ENCODE peak calls at places on chromosomes 12 and 14, in nine cellular contexts. O is AG04450, E is IMR-90, M is osteoblast, S is tibial nerve, V is PC-9, N is spleen, X is hepatocyte, Q is BJ. L is an unnamed sample.

GRCh38 chr12:85968606-85969005 is 94.5 kb downstream of the NTS start:
- DNase-seq in O (no peak), E (no peak), M (no peak), S (no peak), V (no peak), N (no peak), X (no peak), Q (no peak), L (no peak)

GRCh38 chr12:7136676-7137075 is 6.5 kb downstream of the CLSTN3 start:
- DNase-seq in O (no peak), E (no peak), M (no peak), S (no peak), V (no peak), N (peak; percentile 64), X (no peak), Q (no peak), L (no peak)

GRCh38 chr12:108565976-108566375 is 3.6 kb downstream of the ISCU start:
- DNase-seq in O (no peak), E (peak; percentile 73), M (no peak), S (no peak), V (peak; percentile 83), N (peak; percentile 87), X (no peak), Q (no peak), L (peak; percentile 49)

GRCh38 chr14:60647081-60647836 is 2.0 kb downstream of the SIX1 start:
- DNase-seq in O (no peak), E (peak; percentile 69), M (peak; percentile 90), S (no peak), V (peak; percentile 53), N (no peak), X (peak; percentile 14), Q (no peak), L (no peak)

GRCh38 chr12:92530706-92531105 is 172.1 kb upstream of the PLEKHG7 start:
- DNase-seq in O (no peak), E (no peak), M (no peak), S (no peak), V (no peak), N (no peak), X (peak; percentile 23), Q (no peak), L (no peak)

GRCh38 chr14:75981426-75981825 is 369 bp downstream of the TGFB3 start:
- DNase-seq in O (no peak), E (no peak), M (peak; percentile 88), S (no peak), V (no peak), N (no peak), X (peak; percentile 27), Q (no peak), L (no peak)

GRCh38 chr12:104695453-104696148 is 238.9 kb downstream of the CHST11 start:
- DNase-seq in O (peak; percentile 59), E (peak; percentile 93), M (peak; percentile 91), S (no peak), V (no peak), N (no peak), X (no peak), Q (no peak), L (no peak)

GRCh38 chr12:101925352-101925751 is 48.0 kb downstream of the DRAM1 start:
- DNase-seq in O (peak; percentile 97), E (peak; percentile 99), M (peak; percentile 92), S (peak; percentile 77), V (no peak), N (no peak), X (peak; percentile 60), Q (peak; percentile 97), L (no peak)

GRCh38 chr14:73245401-73246325 is 8.4 kb downstream of the PAPLN start:
- DNase-seq in O (no peak), E (no peak), M (peak; percentile 97), S (no peak), V (no peak), N (peak; percentile 95), X (peak; percentile 76), Q (no peak), L (no peak)

GRCh38 chr12:4272014-4272975 is 1.3 kb upstream of the CCND2 start:
- DNase-seq in O (no peak), E (peak; percentile 6), M (peak; percentile 90), S (peak; percentile 69), V (peak; percentile 19), N (peak; percentile 96), X (peak; percentile 87), Q (no peak), L (no peak)

GRCh38 chr12:104623920-104624319 is 167.2 kb downstream of the CHST11 start:
- DNase-seq in O (no peak), E (no peak), M (no peak), S (no peak), V (no peak), N (no peak), X (no peak), Q (no peak), L (no peak)

GRCh38 chr12:12156835-12157234 is 86.1 kb downstream of the BCL2L14 start:
- DNase-seq in O (no peak), E (no peak), M (no peak), S (no peak), V (no peak), N (no peak), X (no peak), Q (no peak), L (no peak)

GRCh38 chr12:80580254-80580653 is 127.2 kb upstream of the MYF6 start:
- DNase-seq in O (peak; percentile 80), E (peak; percentile 97), M (peak; percentile 80), S (no peak), V (no peak), N (no peak), X (no peak), Q (peak; percentile 93), L (no peak)

GRCh38 chr12:90342081-90342480 is 612.9 kb downstream of the CCER1 start:
- DNase-seq in O (no peak), E (no peak), M (no peak), S (no peak), V (no peak), N (no peak), X (no peak), Q (no peak), L (no peak)

GRCh38 chr12:13386269-13387039 is 189.9 kb downstream of the EMP1 start:
- DNase-seq in O (no peak), E (no peak), M (no peak), S (no peak), V (no peak), N (no peak), X (no peak), Q (no peak), L (no peak)

GRCh38 chr12:50252977-50253376 is 30.3 kb downstream of the LIMA1 start:
- DNase-seq in O (no peak), E (no peak), M (no peak), S (no peak), V (no peak), N (no peak), X (no peak), Q (no peak), L (no peak)

DNA sequence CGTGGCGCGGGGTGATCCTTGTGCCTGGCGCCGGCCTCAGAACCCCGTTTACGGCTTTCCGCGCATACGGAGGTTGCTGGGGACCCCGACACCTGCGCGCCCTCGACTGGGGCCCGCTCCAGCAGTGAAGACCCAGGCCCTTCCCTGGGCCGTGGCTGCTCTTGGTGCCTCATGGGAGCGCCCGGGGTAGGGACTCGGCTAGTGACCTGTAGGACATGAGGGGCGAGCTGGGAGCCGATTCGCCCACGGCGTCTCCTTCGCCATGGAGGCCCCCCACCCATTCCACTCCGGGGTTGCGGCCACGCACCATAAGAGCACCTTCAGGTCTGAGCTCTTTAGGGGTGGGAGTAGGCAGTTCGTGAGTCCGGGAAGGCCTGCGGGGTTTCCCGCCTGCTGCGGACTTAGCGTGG is 14.2 kb upstream of the PAX9 start:
- DNase-seq in O (no peak), E (no peak), M (no peak), S (no peak), V (no peak), N (no peak), X (no peak), Q (no peak), L (no peak)
- H3K27me3 ChIP-seq in O (peaks cover 46% of the 10 kb centered on the region), E (peaks cover 51% of the 10 kb centered on the region), M (peaks cover 66% of the 10 kb centered on the region), S (no peaks in the 10 kb centered on the region), V (no peaks in the 10 kb centered on the region), N (peaks cover 79% of the 10 kb centered on the region), X (peaks cover 98% of the 10 kb centered on the region), Q (peaks cover 31% of the 10 kb centered on the region), L (peaks cover 95% of the 10 kb centered on the region)

GRCh38 chr14:82872494-82872893 is 1338.8 kb upstream of the SEL1L start:
- DNase-seq in O (no peak), E (no peak), M (no peak), S (no peak), V (no peak), N (no peak), X (no peak), Q (no peak), L (no peak)
- TF ChIP-seq CTCF in O (peak; percentile 2), E (no peak), M (no peak), S (no peak), V (peak; percentile 51), N (no peak), X (peak; percentile 15), Q (no peak), L (no peak)

GRCh38 chr12:132617822-132618682 is 524 bp upstream of the P2RX2 start:
- DNase-seq in O (no peak), E (no peak), M (peak; percentile 75), S (no peak), V (no peak), N (no peak), X (no peak), Q (no peak), L (no peak)

GRCh38 chr12:132620113-132620892 is 1.7 kb downstream of the P2RX2 start:
- DNase-seq in O (no peak), E (no peak), M (peak; percentile 80), S (no peak), V (no peak), N (no peak), X (no peak), Q (no peak), L (no peak)

GRCh38 chr12:132618683-132619043 is at the start of gene P2RX2:
- DNase-seq in O (no peak), E (no peak), M (peak; percentile 66), S (no peak), V (no peak), N (no peak), X (no peak), Q (no peak), L (no peak)

GRCh38 chr12:132620893-132621656 is 2.5 kb downstream of the P2RX2 start:
- DNase-seq in O (no peak), E (no peak), M (peak; percentile 73), S (no peak), V (no peak), N (no peak), X (no peak), Q (no peak), L (no peak)

GRCh38 chr12:132619301-132620112 is 931 bp downstream of the P2RX2 start:
- DNase-seq in O (no peak), E (no peak), M (peak; percentile 84), S (no peak), V (no peak), N (no peak), X (no peak), Q (no peak), L (no peak)
- H3K27me3 ChIP-seq in O (peaks cover 40% of the 10 kb centered on the region), E (peaks cover 40% of the 10 kb centered on the region), M (peaks cover 43% of the 10 kb centered on the region), S (peaks cover 6% of the 10 kb centered on the region), V (peaks cover 19% of the 10 kb centered on the region), N (peaks cover 59% of the 10 kb centered on the region), X (peaks cover 45% of the 10 kb centered on the region), Q (peaks cover 23% of the 10 kb centered on the region), L (peaks cover 54% of the 10 kb centered on the region)

DNA sequence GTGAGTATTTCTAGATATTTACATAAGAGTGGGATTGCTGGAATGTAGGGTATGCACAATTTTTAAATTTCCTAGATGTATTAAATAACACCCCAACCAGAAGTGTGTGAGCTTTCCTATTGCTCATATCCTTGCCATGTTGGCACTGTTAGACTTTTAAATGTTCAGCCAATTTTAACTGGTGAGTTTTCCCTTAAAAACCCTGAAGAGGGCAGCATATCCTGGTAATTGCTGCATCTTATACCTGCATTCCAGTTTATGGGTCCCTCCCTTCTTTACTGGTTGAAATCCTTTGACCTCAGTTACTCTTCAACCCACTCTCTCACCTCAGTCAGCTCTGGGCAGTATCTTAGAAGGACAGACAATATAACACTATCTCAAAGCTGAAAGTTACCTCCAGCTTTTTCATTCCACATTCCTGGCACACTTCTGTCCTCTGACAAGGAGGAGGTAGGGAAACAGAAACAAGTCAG is 270.6 kb downstream of the PAWR start:
- DNase-seq in O (peak; percentile 84), E (peak; percentile 95), M (peak; percentile 32), S (no peak), V (peak; percentile 60), N (no peak), X (peak; percentile 80), Q (peak; percentile 84), L (no peak)
- TF ChIP-seq CTCF in O (peak; percentile 71), E (peak; percentile 79), M (peak; percentile 77), S (peak; percentile 18), V (peak; percentile 74), N (peak; percentile 17), X (peak; percentile 59), Q (peak; percentile 62), L (no peak)

L was measured in dorsolateral prefrontal cortex.